ENCODE peak calls at places on chromosome 16, in nine cellular contexts. One of them, this sample, is unnamed.

GRCh38 chr16:49158029-49158642 is 123.5 kb downstream of the CBLN1 start:
- DNase-seq in AG04450: no peak
- DNase-seq in activated T-helper 1 cell treated with Interleukin-2 at 50 U/mL for 16 hours: no peak
- DNase-seq in amygdala: no peak
- DNase-seq in stimulated activated CD8-positive, alpha-beta memory T cell treated with anti-CD3 and anti-CD28 coated beads, Interleukin-4, amount 100 ng/mL, for 48 hours: peak
- DNase-seq in aorta: no peak
- DNase-seq in substantia nigra: no peak
- DNase-seq in HFF-Myc: peak
- DNase-seq in fibroblast of lung: peak
- DNase-seq in this sample: no peak

GRCh38 chr16:53964145-53964544 is 260.2 kb downstream of the FTO start:
- DNase-seq in activated T-helper 1 cell treated with Interleukin-2 at 50 U/mL for 16 hours: no peak
- DNase-seq in aorta: no peak
- DNase-seq in fibroblast of lung: no peak
- DNase-seq in HFF-Myc: no peak
- DNase-seq in AG04450: no peak
- DNase-seq in stimulated activated CD8-positive, alpha-beta memory T cell treated with anti-CD3 and anti-CD28 coated beads, Interleukin-4, amount 100 ng/mL, for 48 hours: no peak
- DNase-seq in substantia nigra: no peak
- DNase-seq in amygdala: no peak
- DNase-seq in this sample: no peak

GRCh38 chr16:67926181-67926742 is 5.4 kb downstream of the CTRL start:
- DNase-seq in HFF-Myc: no peak
- DNase-seq in stimulated activated CD8-positive, alpha-beta memory T cell treated with anti-CD3 and anti-CD28 coated beads, Interleukin-4, amount 100 ng/mL, for 48 hours: no peak
- DNase-seq in fibroblast of lung: no peak
- DNase-seq in amygdala: no peak
- DNase-seq in substantia nigra: no peak
- DNase-seq in activated T-helper 1 cell treated with Interleukin-2 at 50 U/mL for 16 hours: no peak
- DNase-seq in aorta: no peak
- DNase-seq in AG04450: no peak
- DNase-seq in this sample: peak

GRCh38 chr16:2518823-2519710 is 1.1 kb upstream of the AMDHD2 start:
- DNase-seq in aorta: peak
- DNase-seq in stimulated activated CD8-positive, alpha-beta memory T cell treated with anti-CD3 and anti-CD28 coated beads, Interleukin-4, amount 100 ng/mL, for 48 hours: no peak
- DNase-seq in HFF-Myc: no peak
- DNase-seq in amygdala: no peak
- DNase-seq in substantia nigra: no peak
- DNase-seq in activated T-helper 1 cell treated with Interleukin-2 at 50 U/mL for 16 hours: no peak
- DNase-seq in fibroblast of lung: no peak
- DNase-seq in AG04450: no peak
- DNase-seq in this sample: no peak

GRCh38 chr16:88383401-88384221 is 852 bp downstream of the ZNF469 start:
- DNase-seq in activated T-helper 1 cell treated with Interleukin-2 at 50 U/mL for 16 hours: no peak
- DNase-seq in AG04450: no peak
- DNase-seq in stimulated activated CD8-positive, alpha-beta memory T cell treated with anti-CD3 and anti-CD28 coated beads, Interleukin-4, amount 100 ng/mL, for 48 hours: peak
- DNase-seq in aorta: peak
- DNase-seq in fibroblast of lung: peak
- DNase-seq in substantia nigra: peak
- DNase-seq in HFF-Myc: peak
- DNase-seq in amygdala: no peak
- DNase-seq in this sample: no peak

GRCh38 chr16:14961405-14962186 is 13.2 kb upstream of the PDXDC1 start:
- DNase-seq in HFF-Myc: no peak
- DNase-seq in stimulated activated CD8-positive, alpha-beta memory T cell treated with anti-CD3 and anti-CD28 coated beads, Interleukin-4, amount 100 ng/mL, for 48 hours: no peak
- DNase-seq in amygdala: no peak
- DNase-seq in fibroblast of lung: no peak
- DNase-seq in substantia nigra: no peak
- DNase-seq in aorta: no peak
- DNase-seq in AG04450: no peak
- DNase-seq in activated T-helper 1 cell treated with Interleukin-2 at 50 U/mL for 16 hours: no peak
- DNase-seq in this sample: no peak

GRCh38 chr16:68404736-68405345 is 43.5 kb downstream of the SMPD3 start:
- DNase-seq in stimulated activated CD8-positive, alpha-beta memory T cell treated with anti-CD3 and anti-CD28 coated beads, Interleukin-4, amount 100 ng/mL, for 48 hours: no peak
- DNase-seq in fibroblast of lung: no peak
- DNase-seq in HFF-Myc: no peak
- DNase-seq in aorta: no peak
- DNase-seq in amygdala: no peak
- DNase-seq in substantia nigra: no peak
- DNase-seq in activated T-helper 1 cell treated with Interleukin-2 at 50 U/mL for 16 hours: no peak
- DNase-seq in AG04450: no peak
- DNase-seq in this sample: no peak

GRCh38 chr16:55480228-55480655 is 1.2 kb downstream of the MMP2 start:
- DNase-seq in AG04450: peak
- DNase-seq in HFF-Myc: no peak
- DNase-seq in stimulated activated CD8-positive, alpha-beta memory T cell treated with anti-CD3 and anti-CD28 coated beads, Interleukin-4, amount 100 ng/mL, for 48 hours: no peak
- DNase-seq in substantia nigra: peak
- DNase-seq in activated T-helper 1 cell treated with Interleukin-2 at 50 U/mL for 16 hours: no peak
- DNase-seq in amygdala: no peak
- DNase-seq in aorta: peak
- DNase-seq in fibroblast of lung: peak
- DNase-seq in this sample: peak

GRCh38 chr16:47787695-47788094 is 326.6 kb downstream of the PHKB start:
- DNase-seq in fibroblast of lung: peak
- DNase-seq in stimulated activated CD8-positive, alpha-beta memory T cell treated with anti-CD3 and anti-CD28 coated beads, Interleukin-4, amount 100 ng/mL, for 48 hours: no peak
- DNase-seq in activated T-helper 1 cell treated with Interleukin-2 at 50 U/mL for 16 hours: no peak
- DNase-seq in aorta: no peak
- DNase-seq in HFF-Myc: no peak
- DNase-seq in substantia nigra: no peak
- DNase-seq in AG04450: no peak
- DNase-seq in amygdala: no peak
- DNase-seq in this sample: no peak

GRCh38 chr16:90008708-90009145 is 10.5 kb downstream of the DBNDD1 start:
- DNase-seq in fibroblast of lung: peak
- DNase-seq in aorta: no peak
- DNase-seq in stimulated activated CD8-positive, alpha-beta memory T cell treated with anti-CD3 and anti-CD28 coated beads, Interleukin-4, amount 100 ng/mL, for 48 hours: peak
- DNase-seq in substantia nigra: no peak
- DNase-seq in amygdala: no peak
- DNase-seq in HFF-Myc: no peak
- DNase-seq in activated T-helper 1 cell treated with Interleukin-2 at 50 U/mL for 16 hours: peak
- DNase-seq in AG04450: no peak
- DNase-seq in this sample: no peak

GRCh38 chr16:25073849-25074248 is 37.7 kb upstream of the LCMT1 start:
- DNase-seq in amygdala: no peak
- DNase-seq in aorta: no peak
- DNase-seq in substantia nigra: no peak
- DNase-seq in AG04450: no peak
- DNase-seq in stimulated activated CD8-positive, alpha-beta memory T cell treated with anti-CD3 and anti-CD28 coated beads, Interleukin-4, amount 100 ng/mL, for 48 hours: no peak
- DNase-seq in HFF-Myc: no peak
- DNase-seq in activated T-helper 1 cell treated with Interleukin-2 at 50 U/mL for 16 hours: no peak
- DNase-seq in fibroblast of lung: no peak
- DNase-seq in this sample: no peak

GRCh38 chr16:50699345-50700159 is 6.1 kb downstream of the NOD2 start:
- DNase-seq in AG04450: no peak
- DNase-seq in stimulated activated CD8-positive, alpha-beta memory T cell treated with anti-CD3 and anti-CD28 coated beads, Interleukin-4, amount 100 ng/mL, for 48 hours: peak
- DNase-seq in activated T-helper 1 cell treated with Interleukin-2 at 50 U/mL for 16 hours: no peak
- DNase-seq in aorta: no peak
- DNase-seq in substantia nigra: no peak
- DNase-seq in amygdala: no peak
- DNase-seq in HFF-Myc: no peak
- DNase-seq in fibroblast of lung: no peak
- DNase-seq in this sample: no peak

GRCh38 chr16:72474511-72475123 is 302.7 kb upstream of the PMFBP1 start:
- DNase-seq in fibroblast of lung: peak
- DNase-seq in activated T-helper 1 cell treated with Interleukin-2 at 50 U/mL for 16 hours: no peak
- DNase-seq in aorta: no peak
- DNase-seq in substantia nigra: no peak
- DNase-seq in stimulated activated CD8-positive, alpha-beta memory T cell treated with anti-CD3 and anti-CD28 coated beads, Interleukin-4, amount 100 ng/mL, for 48 hours: no peak
- DNase-seq in AG04450: peak
- DNase-seq in HFF-Myc: peak
- DNase-seq in amygdala: no peak
- DNase-seq in this sample: no peak

GRCh38 chr16:75127713-75128415 is 11.3 kb upstream of the LDHD start:
- DNase-seq in HFF-Myc: no peak
- DNase-seq in amygdala: no peak
- DNase-seq in activated T-helper 1 cell treated with Interleukin-2 at 50 U/mL for 16 hours: no peak
- DNase-seq in substantia nigra: no peak
- DNase-seq in stimulated activated CD8-positive, alpha-beta memory T cell treated with anti-CD3 and anti-CD28 coated beads, Interleukin-4, amount 100 ng/mL, for 48 hours: no peak
- DNase-seq in fibroblast of lung: no peak
- DNase-seq in aorta: no peak
- DNase-seq in AG04450: no peak
- DNase-seq in this sample: no peak

GRCh38 chr16:58264961-58265479 is 29.8 kb downstream of the PRSS54 start:
- DNase-seq in substantia nigra: no peak
- DNase-seq in aorta: no peak
- DNase-seq in stimulated activated CD8-positive, alpha-beta memory T cell treated with anti-CD3 and anti-CD28 coated beads, Interleukin-4, amount 100 ng/mL, for 48 hours: no peak
- DNase-seq in amygdala: no peak
- DNase-seq in AG04450: peak
- DNase-seq in HFF-Myc: peak
- DNase-seq in activated T-helper 1 cell treated with Interleukin-2 at 50 U/mL for 16 hours: no peak
- DNase-seq in fibroblast of lung: peak
- DNase-seq in this sample: peak

GRCh38 chr16:87948119-87948545 is 3.1 kb upstream of the BANP start:
- DNase-seq in activated T-helper 1 cell treated with Interleukin-2 at 50 U/mL for 16 hours: no peak
- DNase-seq in HFF-Myc: no peak
- DNase-seq in aorta: no peak
- DNase-seq in amygdala: no peak
- DNase-seq in stimulated activated CD8-positive, alpha-beta memory T cell treated with anti-CD3 and anti-CD28 coated beads, Interleukin-4, amount 100 ng/mL, for 48 hours: peak
- DNase-seq in substantia nigra: no peak
- DNase-seq in AG04450: no peak
- DNase-seq in fibroblast of lung: no peak
- DNase-seq in this sample: no peak

GRCh38 chr16:86927699-86928098 is 349.4 kb downstream of the FOXL1 start:
- DNase-seq in substantia nigra: no peak
- DNase-seq in HFF-Myc: no peak
- DNase-seq in fibroblast of lung: no peak
- DNase-seq in aorta: no peak
- DNase-seq in AG04450: no peak
- DNase-seq in stimulated activated CD8-positive, alpha-beta memory T cell treated with anti-CD3 and anti-CD28 coated beads, Interleukin-4, amount 100 ng/mL, for 48 hours: no peak
- DNase-seq in activated T-helper 1 cell treated with Interleukin-2 at 50 U/mL for 16 hours: no peak
- DNase-seq in amygdala: no peak
- DNase-seq in this sample: no peak

GRCh38 chr16:81535679-81536360 is 91.2 kb downstream of the CMIP start:
- DNase-seq in activated T-helper 1 cell treated with Interleukin-2 at 50 U/mL for 16 hours: no peak
- DNase-seq in substantia nigra: no peak
- DNase-seq in aorta: no peak
- DNase-seq in HFF-Myc: no peak
- DNase-seq in stimulated activated CD8-positive, alpha-beta memory T cell treated with anti-CD3 and anti-CD28 coated beads, Interleukin-4, amount 100 ng/mL, for 48 hours: no peak
- DNase-seq in amygdala: no peak
- DNase-seq in AG04450: no peak
- DNase-seq in fibroblast of lung: no peak
- DNase-seq in this sample: no peak

GRCh38 chr16:82665025-82665424 is 38.3 kb downstream of the CDH13 start:
- DNase-seq in activated T-helper 1 cell treated with Interleukin-2 at 50 U/mL for 16 hours: no peak
- DNase-seq in stimulated activated CD8-positive, alpha-beta memory T cell treated with anti-CD3 and anti-CD28 coated beads, Interleukin-4, amount 100 ng/mL, for 48 hours: no peak
- DNase-seq in aorta: no peak
- DNase-seq in AG04450: no peak
- DNase-seq in HFF-Myc: no peak
- DNase-seq in substantia nigra: no peak
- DNase-seq in amygdala: no peak
- DNase-seq in fibroblast of lung: no peak
- DNase-seq in this sample: no peak

GRCh38 chr16:74865922-74866598 is 91.4 kb upstream of the FA2H start:
- DNase-seq in HFF-Myc: no peak
- DNase-seq in stimulated activated CD8-positive, alpha-beta memory T cell treated with anti-CD3 and anti-CD28 coated beads, Interleukin-4, amount 100 ng/mL, for 48 hours: no peak
- DNase-seq in fibroblast of lung: peak
- DNase-seq in substantia nigra: no peak
- DNase-seq in activated T-helper 1 cell treated with Interleukin-2 at 50 U/mL for 16 hours: no peak
- DNase-seq in AG04450: no peak
- DNase-seq in amygdala: no peak
- DNase-seq in aorta: no peak
- DNase-seq in this sample: no peak

GRCh38 chr16:13873835-13874438 is 46.0 kb upstream of the ERCC4 start:
- DNase-seq in amygdala: no peak
- DNase-seq in substantia nigra: no peak
- DNase-seq in stimulated activated CD8-positive, alpha-beta memory T cell treated with anti-CD3 and anti-CD28 coated beads, Interleukin-4, amount 100 ng/mL, for 48 hours: no peak
- DNase-seq in fibroblast of lung: peak
- DNase-seq in aorta: no peak
- DNase-seq in activated T-helper 1 cell treated with Interleukin-2 at 50 U/mL for 16 hours: no peak
- DNase-seq in AG04450: no peak
- DNase-seq in HFF-Myc: no peak
- DNase-seq in this sample: no peak

GRCh38 chr16:48611329-48612137 is 1.6 kb upstream of the N4BP1 start:
- DNase-seq in amygdala: no peak
- DNase-seq in HFF-Myc: no peak
- DNase-seq in fibroblast of lung: no peak
- DNase-seq in AG04450: no peak
- DNase-seq in activated T-helper 1 cell treated with Interleukin-2 at 50 U/mL for 16 hours: peak
- DNase-seq in aorta: peak
- DNase-seq in stimulated activated CD8-positive, alpha-beta memory T cell treated with anti-CD3 and anti-CD28 coated beads, Interleukin-4, amount 100 ng/mL, for 48 hours: peak
- DNase-seq in substantia nigra: no peak
- DNase-seq in this sample: no peak

GRCh38 chr16:58733248-58733670 is 857 bp downstream of the GOT2 start:
- DNase-seq in HFF-Myc: no peak
- DNase-seq in aorta: no peak
- DNase-seq in stimulated activated CD8-positive, alpha-beta memory T cell treated with anti-CD3 and anti-CD28 coated beads, Interleukin-4, amount 100 ng/mL, for 48 hours: no peak
- DNase-seq in amygdala: no peak
- DNase-seq in substantia nigra: no peak
- DNase-seq in activated T-helper 1 cell treated with Interleukin-2 at 50 U/mL for 16 hours: no peak
- DNase-seq in AG04450: no peak
- DNase-seq in fibroblast of lung: peak
- DNase-seq in this sample: no peak

GRCh38 chr16:72923757-72924156 is 124.2 kb downstream of the ZFHX3 start:
- DNase-seq in AG04450: no peak
- DNase-seq in activated T-helper 1 cell treated with Interleukin-2 at 50 U/mL for 16 hours: no peak
- DNase-seq in amygdala: no peak
- DNase-seq in stimulated activated CD8-positive, alpha-beta memory T cell treated with anti-CD3 and anti-CD28 coated beads, Interleukin-4, amount 100 ng/mL, for 48 hours: no peak
- DNase-seq in fibroblast of lung: no peak
- DNase-seq in aorta: no peak
- DNase-seq in substantia nigra: no peak
- DNase-seq in HFF-Myc: no peak
- DNase-seq in this sample: no peak

GRCh38 chr16:19804538-19805323 is 79.9 kb downstream of the GPRC5B start:
- DNase-seq in activated T-helper 1 cell treated with Interleukin-2 at 50 U/mL for 16 hours: peak
- DNase-seq in stimulated activated CD8-positive, alpha-beta memory T cell treated with anti-CD3 and anti-CD28 coated beads, Interleukin-4, amount 100 ng/mL, for 48 hours: peak
- DNase-seq in HFF-Myc: no peak
- DNase-seq in AG04450: no peak
- DNase-seq in fibroblast of lung: peak
- DNase-seq in amygdala: no peak
- DNase-seq in substantia nigra: no peak
- DNase-seq in aorta: peak
- DNase-seq in this sample: peak

GRCh38 chr16:62041401-62041800 is 5.2 kb upstream of the CDH8 start:
- DNase-seq in aorta: no peak
- DNase-seq in amygdala: no peak
- DNase-seq in fibroblast of lung: peak
- DNase-seq in HFF-Myc: no peak
- DNase-seq in AG04450: no peak
- DNase-seq in activated T-helper 1 cell treated with Interleukin-2 at 50 U/mL for 16 hours: no peak
- DNase-seq in stimulated activated CD8-positive, alpha-beta memory T cell treated with anti-CD3 and anti-CD28 coated beads, Interleukin-4, amount 100 ng/mL, for 48 hours: no peak
- DNase-seq in substantia nigra: no peak
- DNase-seq in this sample: no peak

GRCh38 chr16:20866161-20866772 is 33.9 kb downstream of the DCUN1D3 start:
- DNase-seq in HFF-Myc: peak
- DNase-seq in stimulated activated CD8-positive, alpha-beta memory T cell treated with anti-CD3 and anti-CD28 coated beads, Interleukin-4, amount 100 ng/mL, for 48 hours: peak
- DNase-seq in fibroblast of lung: peak
- DNase-seq in substantia nigra: no peak
- DNase-seq in activated T-helper 1 cell treated with Interleukin-2 at 50 U/mL for 16 hours: no peak
- DNase-seq in aorta: peak
- DNase-seq in AG04450: no peak
- DNase-seq in amygdala: no peak
- DNase-seq in this sample: peak

GRCh38 chr16:50419116-50419515 is 50.3 kb upstream of the BRD7 start:
- DNase-seq in AG04450: no peak
- DNase-seq in HFF-Myc: no peak
- DNase-seq in aorta: no peak
- DNase-seq in activated T-helper 1 cell treated with Interleukin-2 at 50 U/mL for 16 hours: no peak
- DNase-seq in substantia nigra: no peak
- DNase-seq in amygdala: no peak
- DNase-seq in stimulated activated CD8-positive, alpha-beta memory T cell treated with anti-CD3 and anti-CD28 coated beads, Interleukin-4, amount 100 ng/mL, for 48 hours: no peak
- DNase-seq in fibroblast of lung: no peak
- DNase-seq in this sample: no peak

GRCh38 chr16:56409195-56409594 is 16.1 kb downstream of the AMFR start:
- DNase-seq in AG04450: no peak
- DNase-seq in substantia nigra: no peak
- DNase-seq in amygdala: no peak
- DNase-seq in fibroblast of lung: peak
- DNase-seq in activated T-helper 1 cell treated with Interleukin-2 at 50 U/mL for 16 hours: no peak
- DNase-seq in stimulated activated CD8-positive, alpha-beta memory T cell treated with anti-CD3 and anti-CD28 coated beads, Interleukin-4, amount 100 ng/mL, for 48 hours: no peak
- DNase-seq in aorta: no peak
- DNase-seq in HFF-Myc: no peak
- DNase-seq in this sample: no peak

GRCh38 chr16:4612977-4613635 is 1.6 kb downstream of the UBALD1 start:
- DNase-seq in stimulated activated CD8-positive, alpha-beta memory T cell treated with anti-CD3 and anti-CD28 coated beads, Interleukin-4, amount 100 ng/mL, for 48 hours: no peak
- DNase-seq in fibroblast of lung: no peak
- DNase-seq in AG04450: no peak
- DNase-seq in activated T-helper 1 cell treated with Interleukin-2 at 50 U/mL for 16 hours: no peak
- DNase-seq in amygdala: no peak
- DNase-seq in HFF-Myc: no peak
- DNase-seq in aorta: no peak
- DNase-seq in substantia nigra: no peak
- DNase-seq in this sample: no peak